ENCODE peak calls at places on chromosomes 11 and 22, in seven cellular contexts. B, P, S, R, U, K and O are unnamed samples.

GRCh38 chr11:12526789-12527188 is 147.4 kb upstream of the TEAD1 start:
- DNase-seq in R (peak), P (peak), U (no peak), S (no peak), B (no peak), K (peak), O (no peak)

GRCh38 chr22:30247974-30248373 is 1.4 kb upstream of the LIF start:
- DNase-seq in R (no peak), K (no peak), B (no peak), P (no peak), U (no peak), S (no peak), O (no peak)

GRCh38 chr22:30000566-30000965 is 79.7 kb upstream of the HORMAD2 start:
- DNase-seq in R (no peak), K (no peak), S (no peak), B (no peak), P (no peak), U (peak), O (no peak)

GRCh38 chr11:121487191-121487590 is 34.4 kb upstream of the SORL1-AS1 start:
- DNase-seq in K (no peak), S (no peak), U (no peak), P (no peak), B (peak), R (peak), O (no peak)

GRCh38 chr11:2747236-2748015 is 47.6 kb upstream of the KCNQ1OT1 start:
- DNase-seq in B (no peak), P (no peak), R (no peak), U (no peak), S (no peak), K (no peak), O (no peak)

GRCh38 chr22:20031732-20032406 is 11.0 kb downstream of the TANGO2 start:
- DNase-seq in P (no peak), S (no peak), U (peak), R (no peak), B (no peak), K (no peak), O (no peak)

GRCh38 chr22:44797181-44797720 is 44.9 kb downstream of the ARHGAP8 start:
- DNase-seq in P (no peak), R (no peak), S (no peak), U (no peak), B (no peak), K (no peak), O (peak)

GRCh38 chr11:46247090-46247489 is 30.4 kb upstream of the CREB3L1 start:
- DNase-seq in U (no peak), S (no peak), R (peak), P (peak), B (no peak), K (peak), O (no peak)

GRCh38 chr22:27105142-27106025 is 448.0 kb downstream of the MIAT start:
- DNase-seq in R (peak), K (peak), P (peak), B (no peak), S (no peak), U (no peak), O (no peak)

GRCh38 chr11:134916829-134917228 is 504.8 kb upstream of the B3GAT1 start:
- DNase-seq in B (no peak), U (no peak), S (no peak), K (peak), P (no peak), R (no peak), O (no peak)

GRCh38 chr11:440065-441042 is 1.5 kb downstream of the ANO9 start:
- DNase-seq in B (no peak), U (peak), S (no peak), K (peak), R (peak), P (no peak), O (no peak)

GRCh38 chr22:50723991-50724390 is 14.0 kb upstream of the ACR start:
- DNase-seq in R (no peak), P (no peak), K (no peak), U (no peak), S (no peak), B (no peak), O (no peak)

GRCh38 chr11:48880021-48880441 is 103.7 kb downstream of the TRIM51G start:
- DNase-seq in K (no peak), U (no peak), S (no peak), R (no peak), B (no peak), P (no peak), O (no peak)

GRCh38 chr22:25334091-25334490 is 114.7 kb downstream of the CRYBB2 start:
- DNase-seq in U (peak), B (peak), P (no peak), S (no peak), R (peak), K (peak), O (peak)

GRCh38 chr11:579830-580601 is 3.7 kb downstream of the PHRF1 start:
- DNase-seq in S (no peak), B (no peak), U (no peak), P (no peak), R (no peak), K (no peak), O (no peak)

GRCh38 chr22:39647836-39648500 is 77.4 kb downstream of the CACNA1I start:
- DNase-seq in U (no peak), P (no peak), S (no peak), K (no peak), R (no peak), B (no peak), O (no peak)

GRCh38 chr22:19761500-19762314 is 1.1 kb downstream of the TBX1 start:
- DNase-seq in B (no peak), U (no peak), K (no peak), S (no peak), P (no peak), R (peak), O (no peak)

GRCh38 chr22:27019827-27020226 is 362.4 kb downstream of the MIAT start:
- DNase-seq in U (no peak), P (peak), K (peak), S (no peak), B (no peak), R (no peak), O (no peak)

GRCh38 chr22:42946551-42947198 is 68.3 kb downstream of the PACSIN2 start:
- DNase-seq in P (no peak), B (no peak), U (no peak), R (peak), S (no peak), K (peak), O (no peak)

GRCh38 chr11:85855341-85855656 is at the start of gene CCDC83:
- DNase-seq in U (no peak), B (no peak), P (no peak), S (no peak), K (no peak), R (no peak), O (no peak)

GRCh38 chr22:46845281-46846153 is 83.1 kb downstream of the TBC1D22A start:
- DNase-seq in P (no peak), R (peak), K (peak), U (no peak), S (no peak), B (no peak), O (no peak)

GRCh38 chr11:128473631-128474030 is 113.7 kb downstream of the ETS1 start:
- DNase-seq in R (no peak), B (no peak), S (no peak), P (no peak), K (no peak), U (peak), O (no peak)

GRCh38 chr22:21697866-21698265 is 32.1 kb downstream of the PPIL2 start:
- DNase-seq in S (no peak), B (no peak), U (no peak), P (no peak), K (no peak), R (peak), O (no peak)

GRCh38 chr22:18955696-18956095 is 19.6 kb upstream of the PRODH start:
- DNase-seq in K (no peak), U (no peak), P (no peak), B (no peak), R (no peak), S (no peak), O (no peak)

GRCh38 chr11:124740277-124740882 is 638 bp downstream of the NRGN start:
- DNase-seq in U (peak), B (no peak), R (no peak), K (peak), S (no peak), P (peak), O (no peak)

GRCh38 chr11:117427356-117427874 is 99.8 kb downstream of the CEP164 start:
- DNase-seq in U (no peak), P (no peak), S (no peak), B (no peak), R (no peak), K (no peak), O (no peak)

GRCh38 chr11:87036756-87037449 is 831 bp upstream of the TMEM135 start:
- DNase-seq in P (no peak), S (no peak), U (no peak), K (no peak), R (no peak), B (no peak), O (no peak)

GRCh38 chr11:67670316-67671210 is 3.9 kb downstream of the ALDH3B2 start:
- DNase-seq in B (no peak), K (no peak), S (no peak), P (no peak), R (no peak), U (no peak), O (no peak)

GRCh38 chr11:1473011-1473628 is 13.5 kb downstream of the MOB2 start:
- DNase-seq in P (no peak), S (no peak), B (no peak), R (no peak), U (no peak), K (no peak), O (no peak)